ENCODE peak calls at places on chromosomes 13 and 19, in seven cellular contexts. W is activated CD4-positive, alpha-beta T cell treated with anti-CD3 and anti-CD28 coated beads, Interleukin-2, amount 50 U/mL, for 1 hour; G is NCI-H460; S is small intestine; Q is neural crest cell; M is stimulated activated CD8-positive, alpha-beta memory T cell treated with anti-CD3 and anti-CD28 coated beads, Interleukin-4, amount 100 ng/mL, for 1 hour; Y is epithelial cell of esophagus. R is an unnamed sample.

GRCh38 chr19:19077103-19077502 is 13.3 kb downstream of the SLC25A42 start:
- DNase-seq in W (no peak), G (no peak), S (no peak), Q (no peak), M (no peak), Y (no peak), R (no peak)

GRCh38 chr19:8512115-8512967 is 1.6 kb downstream of the ZNF414 start:
- DNase-seq in W (no peak), G (no peak), S (peak; percentile 58), Q (no peak), M (no peak), Y (peak; percentile 60), R (peak; percentile 43)

GRCh38 chr13:22486490-22486889 is 694.3 kb upstream of the SGCG start:
- DNase-seq in W (no peak), G (no peak), S (no peak), Q (no peak), M (no peak), Y (no peak), R (peak; percentile 30)

GRCh38 chr19:3670258-3670795 is 29.9 kb downstream of the PIP5K1C start:
- DNase-seq in W (no peak), G (peak; percentile 86), S (no peak), Q (no peak), M (no peak), Y (no peak), R (peak; percentile 45)

GRCh38 chr13:28199089-28199488 is 60.7 kb downstream of the PAN3 start:
- DNase-seq in W (no peak), G (no peak), S (no peak), Q (no peak), M (no peak), Y (no peak), R (no peak)

GRCh38 chr13:82597737-82598136 is 1284.5 kb downstream of the SLITRK1 start:
- DNase-seq in W (no peak), G (no peak), S (no peak), Q (no peak), M (no peak), Y (no peak), R (no peak)

GRCh38 chr19:2558543-2558942 is 82.6 kb downstream of the GADD45B start:
- DNase-seq in W (no peak), G (no peak), S (no peak), Q (no peak), M (no peak), Y (no peak), R (no peak)

GRCh38 chr13:44853641-44854040 is 135.6 kb downstream of the NUFIP1 start:
- DNase-seq in W (no peak), G (no peak), S (peak; percentile 86), Q (no peak), M (no peak), Y (peak; percentile 72), R (no peak)

GRCh38 chr13:98842074-98842473 is 89.6 kb upstream of the SLC15A1 start:
- DNase-seq in W (no peak), G (no peak), S (no peak), Q (no peak), M (no peak), Y (no peak), R (no peak)

GRCh38 chr19:21705393-21705792 is 62.0 kb downstream of the ZNF100 start:
- DNase-seq in W (no peak), G (no peak), S (no peak), Q (no peak), M (no peak), Y (no peak), R (no peak)

GRCh38 chr13:102550507-102550906 is 46.3 kb upstream of the TPP2 start:
- DNase-seq in W (no peak), G (no peak), S (no peak), Q (no peak), M (no peak), Y (no peak), R (no peak)

GRCh38 chr13:48496796-48497195 is 36.1 kb downstream of the RCBTB2 start:
- DNase-seq in W (no peak), G (no peak), S (peak; percentile 17), Q (no peak), M (no peak), Y (no peak), R (no peak)

GRCh38 chr19:48553676-48554384 is 1.9 kb downstream of the SULT2B1 start:
- DNase-seq in W (no peak), G (no peak), S (peak; percentile 79), Q (no peak), M (no peak), Y (no peak), R (peak; percentile 99)

R was measured in trophoblast cell.